ENCODE peak calls at places on chromosomes 1 and 21, in seven cellular contexts. D is A549; U is GM23248; I is mammary epithelial cell; E is CD4-positive, CD25-positive, alpha-beta regulatory T cell; W is left lung; N is hepatocyte. O is an unnamed sample.

GRCh38 chr1:29878501-29878900 is 642.2 kb downstream of the PTPRU start:
- DNase-seq in D (no peak), U (no peak), I (no peak), E (no peak), W (no peak), N (no peak), O (no peak)

GRCh38 chr1:202192770-202193613 is 607 bp upstream of the LGR6 start:
- DNase-seq in D (peak; percentile 60), U (peak; percentile 67), I (no peak), E (peak; percentile 41), W (peak; percentile 89), N (peak; percentile 78), O (peak; percentile 82)

GRCh38 chr1:62321438-62321837 is 2.2 kb upstream of the KANK4 start:
- DNase-seq in D (peak; percentile 76), U (peak; percentile 97), I (peak; percentile 96), E (no peak), W (no peak), N (peak; percentile 75), O (no peak)

GRCh38 chr1:205545991-205546390 is 41.5 kb downstream of the CDK18 start:
- DNase-seq in D (no peak), U (no peak), I (no peak), E (no peak), W (no peak), N (no peak), O (no peak)

GRCh38 chr1:8348777-8349472 is 31.0 kb downstream of the SLC45A1 start:
- DNase-seq in D (peak; percentile 58), U (peak; percentile 71), I (peak; percentile 24), E (peak; percentile 66), W (peak; percentile 90), N (peak; percentile 78), O (peak; percentile 82)

GRCh38 chr21:41906770-41907169 is 27.6 kb upstream of the PRDM15 start:
- DNase-seq in D (no peak), U (no peak), I (no peak), E (no peak), W (peak; percentile 70), N (no peak), O (no peak)

GRCh38 chr21:24658016-24658415 is 949.3 kb downstream of the MRPL39 start:
- DNase-seq in D (no peak), U (no peak), I (no peak), E (no peak), W (no peak), N (no peak), O (no peak)

GRCh38 chr1:151371744-151372410 is 628 bp downstream of the SELENBP1 start:
- DNase-seq in D (peak; percentile 39), U (peak; percentile 26), I (no peak), E (no peak), W (no peak), N (peak; percentile 45), O (no peak)

GRCh38 chr1:231636157-231636556 is 9.6 kb downstream of the DISC1 start:
- DNase-seq in D (peak; percentile 31), U (peak; percentile 73), I (no peak), E (no peak), W (no peak), N (peak; percentile 28), O (no peak)

GRCh38 chr1:35708179-35708891 is 10.3 kb downstream of the C1orf216 start:
- DNase-seq in D (no peak), U (peak; percentile 43), I (no peak), E (peak; percentile 9), W (no peak), N (no peak), O (no peak)

GRCh38 chr1:215269955-215270354 is 187.4 kb downstream of the KCNK2 start:
- DNase-seq in D (no peak), U (no peak), I (no peak), E (no peak), W (no peak), N (no peak), O (no peak)

GRCh38 chr1:63524166-63524565 is 841 bp downstream of the EFCAB7 start:
- DNase-seq in D (no peak), U (peak; percentile 37), I (no peak), E (no peak), W (no peak), N (no peak), O (peak; percentile 67)

GRCh38 chr1:228917342-228917741 is 182.1 kb downstream of the RHOU start:
- DNase-seq in D (no peak), U (no peak), I (no peak), E (no peak), W (no peak), N (no peak), O (no peak)

GRCh38 chr1:40143891-40144575 is 17.2 kb upstream of the RLF start:
- DNase-seq in D (peak; percentile 65), U (peak; percentile 84), I (peak; percentile 66), E (peak; percentile 74), W (no peak), N (peak; percentile 86), O (peak; percentile 91)

GRCh38 chr1:47180603-47181094 is 9.2 kb downstream of the PDZK1IP1 start:
- DNase-seq in D (no peak), U (no peak), I (no peak), E (no peak), W (no peak), N (no peak), O (no peak)

GRCh38 chr1:230866171-230866811 is 2.0 kb downstream of the C1orf198 start:
- DNase-seq in D (peak; percentile 10), U (peak; percentile 78), I (no peak), E (no peak), W (no peak), N (no peak), O (no peak)

GRCh38 chr1:175195281-175195680 is 2.7 kb upstream of the KIAA0040 start:
- DNase-seq in D (no peak), U (no peak), I (no peak), E (no peak), W (no peak), N (no peak), O (no peak)

GRCh38 chr1:171743014-171743870 is 1.4 kb upstream of the VAMP4 start:
- DNase-seq in D (no peak), U (peak; percentile 95), I (peak; percentile 81), E (peak; percentile 49), W (no peak), N (peak; percentile 59), O (peak; percentile 52)

DNA sequence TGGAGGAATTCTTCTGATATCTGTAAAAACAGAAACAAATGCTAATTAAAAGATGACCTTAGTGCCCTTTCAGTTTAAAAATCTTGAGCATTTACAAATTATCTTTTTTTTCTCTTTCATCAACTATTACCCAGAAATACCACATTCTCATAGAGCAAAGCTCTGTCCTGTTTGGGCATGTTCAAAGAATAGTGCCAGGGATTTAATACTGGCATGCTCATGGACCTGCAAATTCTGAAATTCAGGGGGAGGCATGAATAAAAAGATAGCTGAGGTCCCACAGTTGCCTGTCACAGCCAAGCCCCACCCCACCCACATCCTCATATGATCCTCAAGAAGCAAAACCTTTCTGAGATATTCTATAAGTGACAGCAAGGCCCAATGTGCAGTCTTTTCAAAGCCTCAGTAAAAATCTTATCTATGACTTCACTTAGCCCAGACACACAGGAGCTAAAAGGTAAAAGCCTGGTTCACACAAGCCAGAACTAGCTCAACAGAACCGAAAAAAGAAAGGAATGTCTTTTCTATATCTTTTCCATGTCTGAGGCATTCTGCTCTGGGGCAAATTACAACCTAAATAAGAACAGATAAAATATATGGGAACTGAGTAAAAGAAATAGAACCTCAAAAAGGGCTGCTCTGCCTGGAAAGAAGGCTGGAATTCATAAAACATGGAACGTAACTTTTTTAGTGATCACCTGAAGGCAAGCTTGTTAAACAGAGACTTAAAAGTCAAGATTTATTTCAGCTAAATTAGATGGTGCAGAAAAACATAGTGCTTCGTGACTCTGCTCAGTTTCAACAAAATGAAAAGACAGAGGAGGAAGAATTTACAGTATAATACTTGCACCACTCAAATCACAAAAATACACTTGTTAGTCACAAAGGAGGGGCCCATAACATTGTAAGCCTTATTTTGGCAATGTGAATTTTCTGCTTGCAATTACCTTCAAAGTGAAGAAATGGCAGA is 11.0 kb downstream of the WLS start:
- DNase-seq in D (no peak), U (no peak), I (peak; percentile 51), E (no peak), W (no peak), N (no peak), O (no peak)
- H3K4me1 ChIP-seq in D (no peaks in the 10 kb centered on the region), U (peaks cover 13% of the 10 kb centered on the region), I (peaks cover 52% of the 10 kb centered on the region), E (no peaks in the 10 kb centered on the region), W (no peaks in the 10 kb centered on the region), N (peaks cover 26% of the 10 kb centered on the region), O (no peaks in the 10 kb centered on the region)

GRCh38 chr1:1535989-1536937 is 4.2 kb downstream of the TMEM240 start:
- DNase-seq in D (no peak), U (no peak), I (no peak), E (no peak), W (no peak), N (no peak), O (no peak)
- H3K4me1 ChIP-seq in D (no peaks in the 10 kb centered on the region), U (no peaks in the 10 kb centered on the region), I (no peaks in the 10 kb centered on the region), E (peaks cover 11% of the 10 kb centered on the region), W (no peaks in the 10 kb centered on the region), N (peaks cover 4% of the 10 kb centered on the region), O (no peaks in the 10 kb centered on the region)

GRCh38 chr1:156662588-156663055 is 14.6 kb downstream of the NES start:
- DNase-seq in D (no peak), U (no peak), I (no peak), E (no peak), W (no peak), N (no peak), O (no peak)

GRCh38 chr1:156663178-156663577 is 14.0 kb downstream of the NES start:
- DNase-seq in D (no peak), U (peak; percentile 57), I (no peak), E (no peak), W (peak; percentile 22), N (peak; percentile 49), O (no peak)

GRCh38 chr1:156660752-156661112 is 16.5 kb downstream of the NES start:
- DNase-seq in D (no peak), U (no peak), I (no peak), E (no peak), W (no peak), N (no peak), O (no peak)

GRCh38 chr1:156659994-156660751 is 17.0 kb downstream of the NES start:
- DNase-seq in D (peak; percentile 98), U (peak; percentile 99), I (peak; percentile 95), E (peak; percentile 92), W (peak; percentile 97), N (peak; percentile 98), O (peak; percentile 98)

GRCh38 chr1:156661932-156662587 is 15.1 kb downstream of the NES start:
- DNase-seq in D (no peak), U (peak; percentile 66), I (peak; percentile 56), E (no peak), W (peak; percentile 17), N (no peak), O (no peak)
- H3K4me1 ChIP-seq in D (peaks cover 70% of the 10 kb centered on the region), U (peaks cover 53% of the 10 kb centered on the region), I (peaks cover 40% of the 10 kb centered on the region), E (peaks cover 41% of the 10 kb centered on the region), W (peaks cover 49% of the 10 kb centered on the region), N (peaks cover 70% of the 10 kb centered on the region), O (peaks cover 11% of the 10 kb centered on the region)

GRCh38 chr1:21911205-21912001 is 25.7 kb downstream of the HSPG2 start:
- DNase-seq in D (no peak), U (peak; percentile 82), I (no peak), E (no peak), W (no peak), N (peak; percentile 70), O (no peak)
- H3K4me1 ChIP-seq in D (peaks cover 41% of the 10 kb centered on the region), U (peaks cover 77% of the 10 kb centered on the region), I (peaks cover 26% of the 10 kb centered on the region), E (no peaks in the 10 kb centered on the region), W (peaks cover 71% of the 10 kb centered on the region), N (peaks cover 34% of the 10 kb centered on the region), O (no peaks in the 10 kb centered on the region)

GRCh38 chr1:56472860-56473259 is 106.5 kb downstream of the PLPP3 start:
- DNase-seq in D (no peak), U (no peak), I (no peak), E (no peak), W (no peak), N (no peak), O (peak; percentile 83)
- H3K4me1 ChIP-seq in D (peaks cover 6% of the 10 kb centered on the region), U (peaks cover 15% of the 10 kb centered on the region), I (no peaks in the 10 kb centered on the region), E (no peaks in the 10 kb centered on the region), W (peaks cover 10% of the 10 kb centered on the region), N (no peaks in the 10 kb centered on the region), O (peaks cover 11% of the 10 kb centered on the region)